ENCODE peak calls at places on chromosomes 11 and 22, in nine cellular contexts. V, S, D, X, H, W, I, R and O are unnamed samples.

GRCh38 chr11:19027829-19028595 is 32.5 kb downstream of the MRGPRX2 start:
- DNase-seq in V (peak; percentile 59), S (peak; percentile 90), D (peak; percentile 58), X (no peak), H (no peak), W (no peak), I (no peak), R (no peak), O (peak; percentile 96)

GRCh38 chr11:85301895-85302678 is 325.1 kb downstream of the DLG2 start:
- DNase-seq in V (no peak), S (no peak), D (peak; percentile 85), X (no peak), H (no peak), W (no peak), I (no peak), R (no peak), O (no peak)

GRCh38 chr22:37896181-37896592 is 9.9 kb upstream of the MICALL1 start:
- DNase-seq in V (no peak), S (peak; percentile 23), D (peak; percentile 31), X (no peak), H (peak; percentile 59), W (no peak), I (no peak), R (no peak), O (peak; percentile 94)

GRCh38 chr22:43883012-43883661 is 8.7 kb downstream of the PNPLA5 start:
- DNase-seq in V (peak; percentile 77), S (peak; percentile 87), D (peak; percentile 49), X (peak; percentile 63), H (peak; percentile 36), W (no peak), I (peak; percentile 32), R (peak; percentile 90), O (peak; percentile 90)

GRCh38 chr11:12480401-12480800 is 103.0 kb downstream of the PARVA start:
- DNase-seq in V (no peak), S (no peak), D (no peak), X (no peak), H (no peak), W (no peak), I (no peak), R (no peak), O (no peak)

GRCh38 chr11:65488273-65489058 is 10.4 kb upstream of the MALAT1 start:
- DNase-seq in V (peak; percentile 66), S (peak; percentile 88), D (no peak), X (peak; percentile 45), H (peak; percentile 74), W (peak; percentile 66), I (no peak), R (no peak), O (no peak)

GRCh38 chr11:77375114-77375513 is 73.6 kb upstream of the GDPD4 start:
- DNase-seq in V (no peak), S (peak; percentile 26), D (no peak), X (no peak), H (no peak), W (no peak), I (no peak), R (no peak), O (peak; percentile 13)

GRCh38 chr11:82523141-82523540 is 210.5 kb downstream of the FAM181B start:
- DNase-seq in V (no peak), S (no peak), D (peak; percentile 14), X (peak; percentile 36), H (no peak), W (no peak), I (no peak), R (peak; percentile 66), O (no peak)

GRCh38 chr11:120057595-120058581 is 80.0 kb downstream of the TRIM29 start:
- DNase-seq in V (peak; percentile 5), S (peak; percentile 21), D (no peak), X (no peak), H (peak; percentile 25), W (no peak), I (no peak), R (peak; percentile 50), O (peak; percentile 43)

GRCh38 chr22:50306753-50307749 is at the start of gene PLXNB2:
- DNase-seq in V (peak; percentile 77), S (peak; percentile 74), D (peak; percentile 85), X (peak; percentile 93), H (peak; percentile 85), W (peak; percentile 87), I (peak; percentile 84), R (peak; percentile 93), O (peak; percentile 70)

GRCh38 chr11:48052183-48053040 is 72.1 kb downstream of the PTPRJ start:
- DNase-seq in V (peak; percentile 62), S (no peak), D (peak; percentile 68), X (no peak), H (peak; percentile 25), W (no peak), I (peak; percentile 78), R (peak; percentile 24), O (no peak)

GRCh38 chr11:65404638-65405339 is 17.8 kb upstream of the NEAT1 start:
- DNase-seq in V (no peak), S (no peak), D (no peak), X (no peak), H (no peak), W (no peak), I (no peak), R (no peak), O (no peak)

GRCh38 chr11:7548659-7549283 is 35.0 kb downstream of the PPFIBP2 start:
- DNase-seq in V (peak; percentile 27), S (no peak), D (peak; percentile 18), X (no peak), H (peak; percentile 66), W (no peak), I (no peak), R (peak; percentile 70), O (peak; percentile 43)
- TF ChIP-seq CTCF in V (peak; percentile 22), S (no peak), D (peak; percentile 26), X (peak; percentile 36), H (peak; percentile 38), W (peak; percentile 35), I (peak; percentile 22), R (peak; percentile 70), O (no peak)

DNA sequence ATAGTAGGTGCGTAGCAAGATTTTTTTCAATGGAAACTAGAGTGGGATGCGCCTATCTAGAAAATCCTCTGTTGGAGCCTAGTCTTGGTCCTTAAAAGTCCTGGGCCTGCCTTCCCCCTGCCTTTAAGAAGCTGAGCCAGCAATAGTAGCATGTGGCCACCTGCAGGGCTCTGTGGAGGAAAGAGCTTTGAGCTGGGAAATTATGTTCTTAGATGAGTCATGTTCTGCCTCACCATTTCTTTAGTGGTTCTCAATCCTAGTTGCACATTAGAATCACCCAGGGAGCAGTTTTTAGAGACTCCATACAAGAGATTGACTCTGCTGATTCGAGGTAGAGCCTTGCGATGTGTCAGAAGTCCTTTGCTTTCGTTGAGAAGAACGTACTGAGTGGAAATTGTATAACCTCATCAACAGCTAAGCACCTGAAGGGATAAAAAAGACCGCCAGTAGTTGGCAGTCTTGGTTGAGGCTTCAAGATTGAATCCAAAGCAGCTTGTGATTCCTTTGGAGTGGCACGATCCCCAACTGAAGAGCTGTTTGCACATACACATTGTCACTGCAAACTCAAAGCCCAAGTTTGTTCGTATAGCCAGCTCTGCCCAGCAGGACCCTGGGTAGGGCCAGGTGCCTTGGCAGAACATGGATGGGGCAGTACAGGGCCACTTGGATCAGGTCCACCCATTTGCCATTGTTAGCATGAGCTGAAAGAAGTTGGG is 133.3 kb downstream of the COMMD9 start:
- DNase-seq in V (no peak), S (peak; percentile 75), D (no peak), X (peak; percentile 75), H (no peak), W (no peak), I (no peak), R (no peak), O (peak; percentile 49)
- TF ChIP-seq CTCF in V (no peak), S (peak; percentile 12), D (no peak), X (peak; percentile 47), H (no peak), W (no peak), I (no peak), R (no peak), O (no peak)

GRCh38 chr11:2140411-2141400 is 1.5 kb upstream of the IGF2 start:
- DNase-seq in V (no peak), S (no peak), D (no peak), X (no peak), H (no peak), W (peak; percentile 13), I (no peak), R (peak; percentile 71), O (no peak)
- TF ChIP-seq CTCF in V (no peak), S (no peak), D (no peak), X (no peak), H (no peak), W (no peak), I (no peak), R (peak; percentile 9), O (no peak)

DNA sequence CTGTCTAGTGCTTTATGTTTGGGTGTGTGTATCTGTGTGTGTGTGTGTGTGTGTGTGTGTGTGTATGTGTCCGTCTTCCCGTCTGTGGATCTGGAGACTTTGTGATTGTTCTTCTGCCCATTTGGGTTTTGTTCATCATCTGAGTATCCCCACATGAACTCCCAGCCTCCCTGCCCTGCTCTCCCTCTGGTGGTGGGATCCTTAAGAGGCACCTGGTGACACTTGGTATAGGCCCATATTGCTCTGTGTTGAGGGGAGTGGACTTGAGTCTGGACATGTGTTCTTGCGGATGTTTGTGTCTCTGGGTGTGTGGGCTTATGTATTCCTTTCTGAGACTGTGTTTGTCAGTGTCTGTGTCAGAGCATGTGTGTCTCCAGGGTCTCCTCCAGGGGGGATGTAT is 15.3 kb downstream of the RCOR2 start:
- DNase-seq in V (peak; percentile 62), S (peak; percentile 50), D (no peak), X (no peak), H (no peak), W (no peak), I (no peak), R (no peak), O (peak; percentile 27)
- TF ChIP-seq CTCF in V (peak; percentile 22), S (peak; percentile 54), D (no peak), X (peak; percentile 35), H (no peak), W (no peak), I (no peak), R (peak; percentile 46), O (peak; percentile 16)